ENCODE peak calls at places on chromosomes 13 and 19, in four cellular contexts. R is G401, S is memory B cell, U is mesenchymal stem cell. O is an unnamed sample.

GRCh38 chr13:22828081-22828480 is 352.7 kb upstream of the SGCG start:
- DNase-seq in U (peak; percentile 17), S (no peak), R (no peak), O (no peak)

GRCh38 chr13:27359203-27359821 is 65.1 kb upstream of the GTF3A start:
- DNase-seq in U (peak; percentile 70), R (peak; percentile 85), S (peak; percentile 63), O (peak; percentile 89)

GRCh38 chr19:19105365-19106060 is 32.8 kb downstream of the TMEM161A start:
- DNase-seq in S (no peak), R (no peak), U (peak; percentile 77), O (peak; percentile 95)

GRCh38 chr13:109816112-109816978 is 30.0 kb upstream of the IRS2 start:
- DNase-seq in U (no peak), R (no peak), S (no peak), O (no peak)

GRCh38 chr19:40673377-40673776 is 17.1 kb downstream of the NUMBL start:
- DNase-seq in U (no peak), S (no peak), R (no peak), O (no peak)

GRCh38 chr13:102295316-102296048 is 106.4 kb downstream of the FGF14 start:
- DNase-seq in S (no peak), R (no peak), U (peak; percentile 27), O (no peak)

GRCh38 chr13:33380487-33381079 is 95.0 kb upstream of the STARD13 start:
- DNase-seq in U (no peak), R (no peak), S (no peak), O (peak; percentile 57)

GRCh38 chr19:13637664-13638063 is 126.7 kb upstream of the MRI1 start:
- DNase-seq in U (no peak), R (no peak), S (no peak), O (no peak)

GRCh38 chr13:25971499-25972145 is 80.2 kb downstream of the SHISA2 start:
- DNase-seq in R (no peak), U (no peak), S (no peak), O (no peak)

GRCh38 chr19:2273356-2274184 is 8.4 kb downstream of the PEAK3 start:
- DNase-seq in U (peak; percentile 77), S (peak; percentile 84), R (peak; percentile 63), O (peak; percentile 97)

GRCh38 chr19:34172661-34173144 is 399 bp downstream of the LSM14A start:
- DNase-seq in R (no peak), U (no peak), S (peak; percentile 36), O (no peak)

GRCh38 chr13:63124863-63125262 is 1709.2 kb upstream of the PCDH20 start:
- DNase-seq in U (peak; percentile 31), S (no peak), R (peak; percentile 7), O (no peak)

GRCh38 chr13:33911521-33911920 is 93.6 kb downstream of the RFC3 start:
- DNase-seq in R (no peak), U (no peak), S (no peak), O (no peak)

GRCh38 chr19:43596842-43597461 is 557 bp downstream of the ZNF576 start:
- DNase-seq in R (no peak), S (no peak), U (peak; percentile 23), O (no peak)

GRCh38 chr13:113166266-113166665 is 7.8 kb downstream of the PROZ start:
- DNase-seq in R (no peak), U (no peak), S (no peak), O (peak; percentile 32)

GRCh38 chr19:53696951-53697350 is 65.2 kb downstream of the DPRX start:
- DNase-seq in R (no peak), S (no peak), U (peak; percentile 1), O (peak; percentile 59)

GRCh38 chr19:5585461-5586299 is 17.9 kb upstream of the TINCR start:
- DNase-seq in S (no peak), U (no peak), R (peak; percentile 63), O (peak; percentile 94)

GRCh38 chr13:20053016-20053415 is 94.5 kb downstream of the ZMYM2 start:
- DNase-seq in S (no peak), R (no peak), U (no peak), O (no peak)

O was measured in endodermal cell.